ENCODE peak calls at places on chromosome 11, in six cellular contexts. S, E, F, J, L and P are unnamed samples.

GRCh38 chr11:67053896-67054850 is 2.5 kb upstream of the RHOD start:
- DNase-seq in E (peak; percentile 93), L (no peak), S (peak; percentile 91), F (no peak), J (no peak), P (peak; percentile 69)

GRCh38 chr11:3781423-3781822 is 15.9 kb downstream of the NUP98 start:
- DNase-seq in J (no peak), L (no peak), F (no peak), E (peak; percentile 36), S (peak; percentile 55), P (no peak)

GRCh38 chr11:102546427-102546826 is 15.9 kb upstream of the MMP7 start:
- DNase-seq in S (no peak), L (no peak), F (no peak), J (no peak), E (peak; percentile 8), P (no peak)

GRCh38 chr11:131471976-131472375 is 101.6 kb downstream of the NTM start:
- DNase-seq in L (no peak), E (no peak), F (no peak), S (no peak), J (no peak), P (no peak)

GRCh38 chr11:130583866-130584265 is 135.4 kb downstream of the ADAMTS15 start:
- DNase-seq in F (no peak), S (no peak), E (no peak), L (no peak), J (no peak), P (no peak)

GRCh38 chr11:44658451-44658850 is 68.3 kb upstream of the TSPAN18 start:
- DNase-seq in E (no peak), L (no peak), F (no peak), J (peak; percentile 57), S (peak; percentile 13), P (no peak)

GRCh38 chr11:129061466-129062194 is 119.0 kb upstream of the TP53AIP1 start:
- DNase-seq in F (no peak), S (peak; percentile 50), J (no peak), E (peak; percentile 89), L (no peak), P (no peak)

GRCh38 chr11:40602866-40603578 is 856.4 kb downstream of the LRRC4C start:
- DNase-seq in E (peak; percentile 45), J (no peak), F (no peak), S (no peak), L (no peak), P (no peak)

GRCh38 chr11:4041731-4042391 is 52.7 kb upstream of the RRM1 start:
- DNase-seq in J (no peak), S (peak; percentile 31), F (no peak), L (no peak), E (peak; percentile 68), P (no peak)

GRCh38 chr11:58567889-58568512 is 7.7 kb downstream of the LPXN start:
- DNase-seq in S (peak; percentile 54), J (no peak), L (peak; percentile 30), F (no peak), E (peak; percentile 49), P (peak; percentile 66)

GRCh38 chr11:69170704-69171103 is 15.0 kb downstream of the SMIM38 start:
- DNase-seq in J (no peak), F (no peak), L (no peak), E (no peak), S (no peak), P (no peak)

GRCh38 chr11:1005913-1006312 is 30.6 kb downstream of the MUC6 start:
- DNase-seq in S (no peak), F (no peak), J (no peak), E (no peak), L (peak; percentile 44), P (no peak)

GRCh38 chr11:9887492-9887891 is 223.6 kb downstream of the SWAP70 start:
- DNase-seq in E (no peak), S (no peak), J (no peak), L (no peak), F (no peak), P (no peak)

DNA sequence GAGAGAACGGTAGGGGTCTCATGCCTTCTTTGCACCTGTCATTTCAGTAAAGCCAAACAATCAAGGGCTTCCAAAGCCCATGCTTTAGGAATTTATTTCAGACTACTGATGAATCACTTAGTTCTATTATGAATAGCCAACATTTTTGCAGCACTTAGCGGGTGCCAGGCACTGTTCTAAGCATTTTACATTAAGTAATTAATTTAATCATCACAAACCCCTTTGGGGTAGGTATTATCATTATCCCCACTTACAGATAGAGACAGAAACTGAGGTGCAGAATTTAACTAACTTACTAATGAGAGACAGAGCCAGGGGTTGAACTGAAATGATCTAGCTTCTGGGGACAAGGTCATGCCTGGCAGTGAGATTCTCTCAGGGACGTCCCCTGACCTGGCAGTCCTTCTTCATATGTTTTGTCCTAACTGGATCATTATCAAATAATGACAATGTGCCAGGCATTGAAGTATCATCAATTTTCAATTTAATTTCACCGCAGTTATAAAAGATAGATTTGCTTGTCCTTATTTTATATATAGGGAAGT is 31.7 kb upstream of the NAV2 start:
- DNase-seq in S (peak; percentile 32), J (no peak), E (peak; percentile 56), F (no peak), L (no peak), P (no peak)
- H3K4me1 ChIP-seq in S (peaks cover 26% of the 10 kb centered on the region), J (peaks cover 75% of the 10 kb centered on the region), E (peaks cover 21% of the 10 kb centered on the region), F (peaks cover 62% of the 10 kb centered on the region), L (peaks cover 81% of the 10 kb centered on the region), P (no peaks in the 10 kb centered on the region)

DNA sequence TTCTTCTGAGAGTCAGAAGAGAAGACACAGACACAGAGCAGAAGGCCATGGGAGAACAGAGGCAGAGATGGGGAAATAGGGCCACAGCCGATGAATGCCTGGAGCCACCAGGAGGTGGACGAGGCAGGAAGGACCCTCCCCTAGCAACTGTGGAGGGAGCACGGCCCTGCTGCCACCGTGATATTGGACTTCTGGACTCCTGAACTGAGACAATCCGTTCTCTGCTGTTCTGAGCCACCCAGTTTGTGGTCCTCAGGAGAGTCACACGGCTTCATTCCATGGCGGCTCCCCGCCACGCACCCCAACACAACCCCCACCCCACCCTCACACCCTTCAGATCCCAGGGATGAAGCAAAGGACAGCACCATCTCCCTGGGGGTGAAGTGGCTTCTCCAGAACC is 338.1 kb downstream of the CTTN start:
- DNase-seq in J (no peak), E (no peak), F (no peak), L (no peak), S (no peak), P (no peak)
- H3K9me3 ChIP-seq in J (no peaks in the 10 kb centered on the region), E (no peaks in the 10 kb centered on the region), F (no peaks in the 10 kb centered on the region), L (no peaks in the 10 kb centered on the region), S (no peaks in the 10 kb centered on the region), P (no peaks in the 10 kb centered on the region)

DNA sequence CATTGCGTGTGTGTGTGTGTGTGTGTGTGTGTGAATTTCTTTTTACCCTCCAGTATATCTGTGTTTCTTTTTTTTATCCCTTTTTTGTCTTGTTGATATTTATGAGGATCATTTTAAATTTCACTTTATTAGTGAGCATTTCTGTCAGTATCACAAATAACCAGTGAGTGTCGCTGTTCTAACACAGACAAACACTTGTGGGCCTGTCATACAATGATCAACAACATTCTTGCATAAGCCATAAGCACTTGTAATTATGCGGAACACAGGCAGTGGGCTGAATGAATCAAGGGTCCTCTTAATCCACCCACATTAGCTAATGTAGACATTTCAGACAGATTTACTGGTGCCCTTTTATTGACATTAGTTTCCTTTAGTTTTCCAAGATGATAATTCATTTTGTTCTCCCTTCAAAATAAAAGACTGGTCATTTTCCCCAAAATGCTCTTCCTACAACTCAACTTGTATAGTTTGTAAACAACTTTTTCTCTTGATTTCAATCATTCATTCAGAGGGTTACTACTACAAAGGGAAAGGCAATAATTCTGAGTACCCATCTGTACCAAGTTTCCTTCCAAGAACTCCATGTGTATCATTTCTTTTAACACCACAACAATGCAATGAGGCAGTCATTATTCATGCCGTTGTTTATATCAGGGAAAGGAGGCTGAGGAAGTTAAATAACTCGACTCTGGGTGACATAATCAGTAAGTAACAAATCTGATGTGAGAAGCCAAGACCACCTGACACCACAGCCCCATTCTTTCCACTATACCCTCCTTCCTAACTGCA is 34.6 kb upstream of the ANO3 start:
- DNase-seq in E (peak; percentile 84), J (no peak), S (peak; percentile 75), L (no peak), F (no peak), P (no peak)
- TF ChIP-seq CTCF in E (peak; percentile 65), J (peak; percentile 28), S (peak; percentile 77), L (peak; percentile 69), F (peak; percentile 37), P (peak; percentile 53)

DNA sequence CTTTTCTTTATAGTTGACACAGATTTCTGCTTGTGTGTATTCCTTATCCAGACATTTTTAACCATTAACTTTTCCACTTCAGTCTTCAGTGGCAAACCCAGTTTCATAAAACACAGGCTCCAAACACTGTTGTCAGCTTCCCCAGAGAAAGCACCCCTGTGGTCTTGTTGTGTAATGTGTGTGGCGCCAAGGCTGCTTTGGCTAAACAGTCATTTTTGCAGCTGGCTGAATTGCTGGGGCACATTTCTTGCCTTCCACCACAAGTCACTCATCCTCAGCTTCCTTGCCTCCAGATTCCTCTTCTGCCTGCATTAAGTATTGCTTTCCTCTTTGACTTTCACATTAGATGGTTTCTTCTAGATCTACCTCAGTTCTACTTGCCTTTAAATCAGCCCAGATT is 40.5 kb downstream of the ARHGAP1 start:
- DNase-seq in F (peak; percentile 68), E (peak; percentile 83), S (peak; percentile 84), J (peak; percentile 85), L (no peak), P (no peak)
- H3K4me1 ChIP-seq in F (peaks cover 4% of the 10 kb centered on the region), E (no peaks in the 10 kb centered on the region), S (peaks cover 12% of the 10 kb centered on the region), J (peaks cover 43% of the 10 kb centered on the region), L (peaks cover 55% of the 10 kb centered on the region), P (no peaks in the 10 kb centered on the region)

DNA sequence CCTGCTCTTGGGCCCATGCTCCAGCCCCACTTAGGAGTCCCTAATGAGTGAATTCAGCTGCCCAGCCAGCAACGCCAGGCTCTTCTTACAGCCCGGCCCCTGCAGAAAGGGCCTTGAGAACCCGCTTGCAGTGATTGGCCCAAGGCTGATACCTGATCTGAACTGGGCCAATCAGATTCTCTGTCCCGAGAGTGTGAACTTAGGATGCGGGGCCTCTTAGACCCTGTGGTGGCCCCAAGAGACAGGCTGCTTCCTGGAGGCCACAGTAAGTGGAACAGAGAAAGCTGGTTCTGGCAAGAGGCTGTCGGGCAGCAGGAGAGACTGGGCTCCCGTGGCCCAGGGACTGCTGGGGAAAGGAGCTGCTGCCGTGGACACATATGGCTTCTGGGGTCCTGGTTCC is 11.5 kb downstream of the VSTM5 start:
- DNase-seq in S (no peak), L (no peak), E (no peak), J (no peak), F (no peak), P (no peak)
- H3K9me3 ChIP-seq in S (no peaks in the 10 kb centered on the region), L (no peaks in the 10 kb centered on the region), E (no peaks in the 10 kb centered on the region), J (no peaks in the 10 kb centered on the region), F (no peaks in the 10 kb centered on the region), P (no peaks in the 10 kb centered on the region)